ENCODE peak calls at places on chromosomes 13 and 19, in seven cellular contexts. Z is SK-N-SH, I is GM23338, R is PC-9, J is GM23248, O is HCT116, D is PC-3. L is an unnamed sample. For H3K9me2 and H3K4me1, the result is how much of the 10 kb centered on the place peaks cover.

GRCh38 chr19:3403489-3404323 is 37.3 kb downstream of the NFIC start:
- DNase-seq in Z (peak), I (peak), R (no peak), J (peak), O (no peak), D (no peak), L (no peak)

GRCh38 chr19:51207747-51208146 is 17.1 kb upstream of the CD33 start:
- DNase-seq in Z (no peak), I (no peak), R (no peak), J (no peak), O (no peak), D (peak), L (no peak)

GRCh38 chr13:51125495-51126226 is 14.6 kb upstream of the C13orf42 start:
- DNase-seq in Z (peak), I (peak), R (no peak), J (peak), O (peak), D (peak), L (peak)

GRCh38 chr13:31310356-31310755 is 110.6 kb downstream of the B3GLCT start:
- DNase-seq in Z (no peak), I (no peak), R (no peak), J (no peak), O (no peak), D (no peak), L (no peak)

GRCh38 chr13:33000365-33000764 is 15.9 kb upstream of the KL start:
- DNase-seq in Z (no peak), I (no peak), R (no peak), J (no peak), O (no peak), D (no peak), L (no peak)

GRCh38 chr19:40799558-40800338 is 757 bp downstream of the EGLN2 start:
- DNase-seq in Z (peak), I (peak), R (no peak), J (peak), O (no peak), D (no peak), L (peak)

GRCh38 chr13:90485441-90485840 is 862.0 kb upstream of the MIR17HG start:
- DNase-seq in Z (no peak), I (no peak), R (no peak), J (peak), O (no peak), D (peak), L (no peak)

GRCh38 chr19:51749979-51750378 is 1.7 kb downstream of the FPR1 start:
- DNase-seq in Z (no peak), I (no peak), R (no peak), J (peak), O (no peak), D (peak), L (no peak)

GRCh38 chr19:32921624-32922023 is 50.1 kb downstream of the CEP89 start:
- DNase-seq in Z (no peak), I (no peak), R (no peak), J (no peak), O (no peak), D (no peak), L (no peak)

GRCh38 chr13:79874396-79875360 is 393.7 kb downstream of the NDFIP2 start:
- DNase-seq in Z (no peak), I (peak), R (no peak), J (peak), O (no peak), D (no peak), L (no peak)

GRCh38 chr13:94825507-94825906 is 113.2 kb upstream of the SOX21 start:
- DNase-seq in Z (peak), I (peak), R (no peak), J (no peak), O (no peak), D (no peak), L (no peak)

GRCh38 chr19:8307400-8307964 is 676 bp downstream of the CD320 start:
- DNase-seq in Z (peak), I (peak), R (peak), J (peak), O (no peak), D (peak), L (peak)

GRCh38 chr13:61156753-61157152 is 258.9 kb downstream of the PCDH20 start:
- DNase-seq in Z (no peak), I (no peak), R (no peak), J (no peak), O (no peak), D (no peak), L (no peak)

GRCh38 chr13:51066091-51066831 is 44.8 kb downstream of the C13orf42 start:
- DNase-seq in Z (no peak), I (peak), R (no peak), J (peak), O (no peak), D (peak), L (peak)

GRCh38 chr13:50348402-50348801 is 333.2 kb downstream of the KCNRG start:
- DNase-seq in Z (no peak), I (no peak), R (no peak), J (no peak), O (no peak), D (no peak), L (no peak)

GRCh38 chr13:44574466-44574855 is 1.7 kb downstream of the TSC22D1 start:
- DNase-seq in Z (no peak), I (no peak), R (no peak), J (peak), O (no peak), D (peak), L (no peak)

GRCh38 chr19:870963-871401 is 11.5 kb downstream of the CFD start:
- DNase-seq in Z (peak), I (no peak), R (no peak), J (no peak), O (no peak), D (no peak), L (no peak)

GRCh38 chr13:99657848-99658265 is 156.6 kb downstream of the TM9SF2 start:
- DNase-seq in Z (peak), I (peak), R (no peak), J (peak), O (no peak), D (no peak), L (no peak)

GRCh38 chr13:23871616-23872220 is 17.5 kb downstream of the MIPEP start:
- DNase-seq in Z (peak), I (peak), R (no peak), J (peak), O (no peak), D (peak), L (peak)

DNA sequence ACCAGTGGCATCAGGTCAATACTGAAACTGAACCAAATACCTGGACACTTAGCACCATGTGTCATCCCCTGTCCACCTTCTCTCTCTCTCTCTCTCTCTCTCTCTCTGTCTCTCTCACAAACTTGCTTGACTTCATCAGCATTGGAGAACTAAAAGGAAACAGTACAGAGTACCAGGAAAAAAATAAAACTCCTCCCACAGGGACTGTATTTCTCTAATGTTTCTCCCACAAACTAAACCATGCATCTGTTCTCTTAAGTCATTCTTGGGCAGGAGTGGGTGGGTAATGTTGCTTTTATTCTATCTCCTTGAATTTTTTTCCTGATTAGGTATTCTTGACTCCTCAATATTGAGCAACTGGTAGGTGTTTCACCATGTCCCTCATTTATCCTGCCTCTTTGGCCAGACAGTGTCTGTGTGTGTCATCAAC is 112.9 kb upstream of the CACNA1A start:
- DNase-seq in Z (no peak), I (no peak), R (no peak), J (peak), O (no peak), D (no peak), L (no peak)
- H3K9me2 ChIP-seq in Z (under half), I (under half), R (under half), J (under half), O (under half), D (under half), L (under half)

GRCh38 chr13:21015284-21015683 is 46.1 kb downstream of the LATS2 start:
- DNase-seq in Z (no peak), I (no peak), R (no peak), J (peak), O (no peak), D (peak), L (no peak)
- H3K4me1 ChIP-seq in Z (half or more), I (under half), R (under half), J (half or more), O (under half), D (under half), L (under half)

GRCh38 chr13:110420626-110421025 is 113.5 kb downstream of the COL4A2 start:
- DNase-seq in Z (no peak), I (no peak), R (no peak), J (no peak), O (no peak), D (no peak), L (no peak)

GRCh38 chr13:110421696-110422395 is 114.8 kb downstream of the COL4A2 start:
- DNase-seq in Z (no peak), I (no peak), R (no peak), J (no peak), O (no peak), D (no peak), L (no peak)

GRCh38 chr13:110419391-110419791 is 112.3 kb downstream of the COL4A2 start:
- DNase-seq in Z (no peak), I (no peak), R (no peak), J (no peak), O (no peak), D (no peak), L (no peak)

GRCh38 chr13:110419946-110420345 is 112.9 kb downstream of the COL4A2 start:
- DNase-seq in Z (no peak), I (no peak), R (no peak), J (no peak), O (no peak), D (no peak), L (no peak)

DNA sequence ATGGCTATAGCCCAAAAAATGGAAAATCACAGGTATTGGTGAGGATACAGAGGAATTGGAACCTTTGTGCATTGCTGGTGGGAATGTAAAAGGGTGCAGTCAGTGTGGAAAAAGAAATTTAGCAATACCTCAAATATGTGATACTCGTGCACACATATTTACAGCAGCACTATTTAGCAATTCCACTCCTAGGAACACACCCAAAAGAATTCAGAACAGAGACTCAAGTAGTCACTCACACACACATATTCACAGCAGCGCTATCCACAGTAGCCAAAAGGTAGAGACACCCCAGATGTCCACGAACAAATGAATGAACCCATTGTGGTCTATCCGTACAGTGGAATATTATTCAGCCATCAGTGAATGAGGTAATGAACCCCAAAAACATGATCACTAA is 114.0 kb downstream of the COL4A2 start:
- DNase-seq in Z (no peak), I (no peak), R (no peak), J (no peak), O (no peak), D (no peak), L (no peak)
- H3K27ac ChIP-seq in Z (no peak), I (no peak), R (no peak), J (no peak), O (no peak), D (no peak), L (no peak)

GRCh38 chr19:45542234-45542668 is 35.0 kb downstream of the VASP start:
- DNase-seq in Z (no peak), I (no peak), R (peak), J (no peak), O (no peak), D (peak), L (no peak)
- H3K9me2 ChIP-seq in Z (under half), I (under half), R (under half), J (under half), O (under half), D (under half), L (under half)

GRCh38 chr19:15453091-15453498 is 3.3 kb upstream of the WIZ start:
- DNase-seq in Z (peak), I (peak), R (no peak), J (peak), O (no peak), D (no peak), L (no peak)

GRCh38 chr19:15452111-15453047 is 2.6 kb upstream of the WIZ start:
- DNase-seq in Z (peak), I (peak), R (peak), J (peak), O (peak), D (peak), L (peak)

GRCh38 chr19:15453906-15454305 is 4.2 kb upstream of the WIZ start:
- DNase-seq in Z (no peak), I (no peak), R (no peak), J (no peak), O (no peak), D (no peak), L (no peak)

GRCh38 chr19:15455996-15456395 is 6.2 kb upstream of the WIZ start:
- DNase-seq in Z (no peak), I (no peak), R (no peak), J (no peak), O (no peak), D (no peak), L (no peak)

GRCh38 chr19:15454371-15454800 is 4.6 kb upstream of the WIZ start:
- DNase-seq in Z (no peak), I (no peak), R (no peak), J (no peak), O (no peak), D (no peak), L (no peak)
- H3K4me1 ChIP-seq in Z (under half), I (under half), R (under half), J (under half), O (under half), D (under half), L (under half)

GRCh38 chr19:21321134-21321533 is 8.1 kb downstream of the ZNF708 start:
- DNase-seq in Z (no peak), I (no peak), R (no peak), J (peak), O (no peak), D (no peak), L (no peak)

GRCh38 chr19:21326169-21326568 is 3.0 kb downstream of the ZNF708 start:
- DNase-seq in Z (no peak), I (no peak), R (no peak), J (no peak), O (no peak), D (no peak), L (no peak)

GRCh38 chr19:21321996-21322395 is 7.2 kb downstream of the ZNF708 start:
- DNase-seq in Z (no peak), I (no peak), R (no peak), J (peak), O (no peak), D (no peak), L (no peak)

GRCh38 chr19:21323000-21323399 is 6.2 kb downstream of the ZNF708 start:
- DNase-seq in Z (no peak), I (no peak), R (no peak), J (no peak), O (no peak), D (no peak), L (no peak)

GRCh38 chr19:21322528-21322927 is 6.7 kb downstream of the ZNF708 start:
- DNase-seq in Z (no peak), I (no peak), R (no peak), J (peak), O (no peak), D (no peak), L (no peak)
- H3K27ac ChIP-seq in Z (no peak), I (no peak), R (no peak), J (peak), O (no peak), D (no peak), L (no peak)

GRCh38 chr13:73406454-73406853 is 347.6 kb downstream of the KLF5 start:
- DNase-seq in Z (no peak), I (no peak), R (no peak), J (no peak), O (no peak), D (peak), L (no peak)

GRCh38 chr13:73399347-73400216 is 340.8 kb downstream of the KLF5 start:
- DNase-seq in Z (no peak), I (peak), R (peak), J (no peak), O (no peak), D (peak), L (no peak)

GRCh38 chr13:73403362-73404150 is 344.8 kb downstream of the KLF5 start:
- DNase-seq in Z (no peak), I (no peak), R (no peak), J (peak), O (no peak), D (peak), L (no peak)

GRCh38 chr13:73401769-73402168 is 343.0 kb downstream of the KLF5 start:
- DNase-seq in Z (no peak), I (peak), R (no peak), J (no peak), O (no peak), D (no peak), L (no peak)

DNA sequence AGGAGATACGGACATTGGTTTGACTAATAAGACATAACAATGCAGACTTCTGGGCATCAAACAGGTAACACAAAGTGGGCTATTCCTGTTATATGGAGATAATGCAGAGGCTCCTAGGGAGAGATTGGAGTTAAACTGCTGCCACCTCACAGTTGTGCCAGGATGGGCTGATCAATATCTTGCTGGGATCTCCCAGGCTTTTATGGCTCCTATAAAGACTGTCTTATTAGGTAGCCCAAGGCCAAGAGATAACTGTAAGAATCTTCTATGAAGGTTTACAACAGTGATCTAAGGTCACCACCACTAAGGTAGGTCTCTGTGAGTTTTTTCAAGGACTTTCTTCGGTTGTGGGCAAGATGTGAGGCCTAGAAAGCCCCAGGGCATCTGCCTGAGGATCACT is 345.8 kb downstream of the KLF5 start:
- DNase-seq in Z (no peak), I (no peak), R (no peak), J (no peak), O (no peak), D (no peak), L (no peak)
- H3K9me2 ChIP-seq in Z (under half), I (under half), R (under half), J (under half), O (under half), D (under half), L (under half)